ENCODE peak calls at places on chromosome 12, in four cellular contexts. R, N, Q and T are unnamed samples.

GRCh38 chr12:3622021-3622731 is 130.7 kb downstream of the CRACR2A start:
- DNase-seq in R (no peak), N (no peak), Q (no peak), T (no peak)

GRCh38 chr12:81092053-81092452 is 14.2 kb downstream of the ACSS3 start:
- DNase-seq in R (no peak), N (no peak), Q (no peak), T (no peak)

GRCh38 chr12:45553204-45553603 is 176.3 kb upstream of the ARID2 start:
- DNase-seq in R (no peak), N (no peak), Q (no peak), T (no peak)

GRCh38 chr12:66017736-66018135 is 112.8 kb downstream of the LLPH start:
- DNase-seq in R (no peak), N (no peak), Q (no peak), T (no peak)

GRCh38 chr12:121209629-121210572 is at the start of gene P2RX4:
- DNase-seq in R (peak), N (peak), Q (no peak), T (no peak)

GRCh38 chr12:53551889-53552291 is 44.6 kb upstream of the NPFF start:
- DNase-seq in R (no peak), N (no peak), Q (no peak), T (no peak)

GRCh38 chr12:49810159-49810459 is 18.1 kb downstream of the NCKAP5L start:
- DNase-seq in R (no peak), N (no peak), Q (no peak), T (no peak)

GRCh38 chr12:110647669-110648068 is 33.7 kb downstream of the TCTN1 start:
- DNase-seq in R (no peak), N (no peak), Q (no peak), T (no peak)

GRCh38 chr12:124740691-124741137 is 123.0 kb downstream of the SCARB1 start:
- DNase-seq in R (no peak), N (no peak), Q (no peak), T (no peak)

GRCh38 chr12:116297224-116297834 is 19.8 kb upstream of the MED13L start:
- DNase-seq in R (no peak), N (no peak), Q (no peak), T (no peak)

GRCh38 chr12:11719678-11720099 is 70.2 kb downstream of the ETV6 start:
- DNase-seq in R (no peak), N (no peak), Q (peak), T (peak)

GRCh38 chr12:46983959-46984833 is 95.2 kb upstream of the PCED1B start:
- DNase-seq in R (no peak), N (peak), Q (peak), T (peak)

GRCh38 chr12:109150124-109150640 is 33.8 kb downstream of the ACACB start:
- DNase-seq in R (no peak), N (peak), Q (no peak), T (no peak)

GRCh38 chr12:15541996-15542631 is 219.8 kb downstream of the PTPRO start:
- DNase-seq in R (no peak), N (no peak), Q (no peak), T (no peak)

GRCh38 chr12:71636704-71637115 is 26.9 kb downstream of the ZFC3H1 start:
- DNase-seq in R (no peak), N (no peak), Q (peak), T (peak)

GRCh38 chr12:55824726-55825125 is 4.7 kb downstream of the DNAJC14 start:
- DNase-seq in R (no peak), N (no peak), Q (no peak), T (no peak)

GRCh38 chr12:17304503-17305347 is 698.8 kb upstream of the LMO3 start:
- DNase-seq in R (no peak), N (no peak), Q (no peak), T (peak)

GRCh38 chr12:19220861-19221466 is 91.4 kb downstream of the PLEKHA5 start:
- DNase-seq in R (no peak), N (no peak), Q (no peak), T (peak)

GRCh38 chr12:11553871-11554533 is 95.5 kb upstream of the ETV6 start:
- DNase-seq in R (peak), N (peak), Q (peak), T (peak)

GRCh38 chr12:102879144-102879763 is 37.8 kb downstream of the PAH start:
- DNase-seq in R (peak), N (no peak), Q (no peak), T (peak)

GRCh38 chr12:50187084-50187900 is 20.1 kb upstream of the CERS5 start:
- DNase-seq in R (no peak), N (no peak), Q (peak), T (peak)

GRCh38 chr12:95117178-95117599 is 43.8 kb upstream of the NR2C1 start:
- DNase-seq in R (peak), N (peak), Q (peak), T (peak)

GRCh38 chr12:50110127-50110761 is 1.8 kb upstream of the COX14 start:
- DNase-seq in R (peak), N (peak), Q (no peak), T (no peak)

GRCh38 chr12:118645219-118645618 is 268.9 kb downstream of the SUDS3 start:
- DNase-seq in R (peak), N (peak), Q (no peak), T (no peak)

GRCh38 chr12:51889216-51890134 is 1.6 kb downstream of the ANKRD33 start:
- DNase-seq in R (no peak), N (no peak), Q (no peak), T (no peak)

GRCh38 chr12:47307680-47308399 is 228.1 kb upstream of the AMIGO2 start:
- DNase-seq in R (peak), N (peak), Q (peak), T (peak)

GRCh38 chr12:96190403-96191170 is 3.6 kb upstream of the ELK3 start:
- DNase-seq in R (peak), N (no peak), Q (no peak), T (no peak)

GRCh38 chr12:99392091-99392850 is 255.3 kb upstream of the GARIN6 start:
- DNase-seq in R (no peak), N (no peak), Q (no peak), T (no peak)

GRCh38 chr12:99387661-99388060 is 259.9 kb upstream of the GARIN6 start:
- DNase-seq in R (no peak), N (no peak), Q (no peak), T (no peak)

GRCh38 chr12:99389751-99390150 is 257.8 kb upstream of the GARIN6 start:
- DNase-seq in R (no peak), N (no peak), Q (no peak), T (no peak)

GRCh38 chr12:99393763-99394162 is 253.8 kb upstream of the GARIN6 start:
- DNase-seq in R (no peak), N (no peak), Q (no peak), T (no peak)

DNA sequence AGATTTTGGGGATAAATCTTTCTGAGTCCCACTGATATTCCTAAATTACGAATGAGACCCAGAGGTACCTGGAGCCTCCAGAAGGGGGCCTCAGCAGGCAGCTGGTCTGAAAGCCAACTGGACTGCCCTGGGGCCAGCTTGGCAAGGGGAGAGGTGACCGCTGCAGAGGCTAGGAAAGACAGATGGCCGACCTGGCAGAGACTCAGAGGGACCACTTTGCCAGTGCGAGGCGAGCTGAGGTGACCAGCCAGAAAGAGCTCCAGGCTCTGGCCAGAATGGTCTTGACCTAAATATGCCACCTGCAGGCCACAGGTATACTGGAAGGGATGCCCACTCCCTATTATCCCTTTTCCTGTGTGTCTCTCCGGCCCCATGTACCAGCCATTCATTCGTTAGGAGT is 256.8 kb upstream of the GARIN6 start:
- DNase-seq in R (no peak), N (no peak), Q (no peak), T (no peak)
- TF ChIP-seq CTCF in R (no peak), N (no peak), Q (no peak), T (peak)

GRCh38 chr12:123548107-123548506 is 14.6 kb upstream of the RILPL1 start:
- DNase-seq in R (no peak), N (no peak), Q (no peak), T (no peak)
- TF ChIP-seq CTCF in R (no peak), N (no peak), Q (no peak), T (no peak)

GRCh38 chr12:61356485-61356884 is 903.7 kb upstream of the USP15 start:
- DNase-seq in R (no peak), N (no peak), Q (no peak), T (no peak)

GRCh38 chr12:61357496-61357895 is 902.7 kb upstream of the USP15 start:
- DNase-seq in R (no peak), N (no peak), Q (no peak), T (no peak)

GRCh38 chr12:61355105-61355504 is 905.1 kb upstream of the USP15 start:
- DNase-seq in R (no peak), N (no peak), Q (no peak), T (no peak)
- TF ChIP-seq CTCF in R (no peak), N (no peak), Q (no peak), T (no peak)

DNA sequence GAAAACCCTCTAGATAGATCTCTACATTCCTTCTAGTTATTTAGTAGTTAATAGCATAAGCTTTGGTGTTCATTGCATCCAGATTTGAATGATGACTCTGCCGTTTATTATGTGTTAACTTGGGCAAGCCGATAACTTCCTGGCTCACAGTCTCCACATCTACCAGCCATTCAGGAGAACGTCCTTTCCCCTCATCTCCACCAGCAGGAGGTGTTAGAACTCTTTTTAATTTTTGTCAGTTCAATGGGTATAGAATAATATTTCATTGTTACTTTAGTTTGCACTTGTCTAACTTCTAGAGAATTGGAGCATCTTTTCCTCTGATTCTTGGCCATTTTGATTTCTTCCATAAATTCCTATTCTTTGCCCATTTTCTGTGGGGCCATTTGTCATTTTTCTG is 30.0 kb upstream of the WSCD2 start:
- DNase-seq in R (no peak), N (no peak), Q (no peak), T (no peak)
- TF ChIP-seq CTCF in R (no peak), N (no peak), Q (no peak), T (no peak)

GRCh38 chr12:112266473-112266872 is 115.8 kb downstream of the HECTD4 start:
- DNase-seq in R (no peak), N (no peak), Q (no peak), T (no peak)

GRCh38 chr12:112258926-112259325 is 123.3 kb downstream of the HECTD4 start:
- DNase-seq in R (no peak), N (no peak), Q (no peak), T (no peak)

GRCh38 chr12:112256780-112257179 is 125.5 kb downstream of the HECTD4 start:
- DNase-seq in R (no peak), N (no peak), Q (no peak), T (no peak)

GRCh38 chr12:112261559-112261958 is 120.7 kb downstream of the HECTD4 start:
- DNase-seq in R (no peak), N (no peak), Q (no peak), T (no peak)
- TF ChIP-seq CTCF in R (no peak), N (no peak), Q (peak), T (peak)

GRCh38 chr12:7588703-7589329 is 76.9 kb downstream of the APOBEC1 start:
- DNase-seq in R (peak), N (peak), Q (no peak), T (no peak)
- TF ChIP-seq CTCF in R (peak), N (peak), Q (peak), T (peak)

GRCh38 chr12:89319606-89320005 is 32.7 kb downstream of the DUSP6 start:
- DNase-seq in R (no peak), N (no peak), Q (no peak), T (no peak)
- TF ChIP-seq CTCF in R (no peak), N (no peak), Q (no peak), T (no peak)

DNA sequence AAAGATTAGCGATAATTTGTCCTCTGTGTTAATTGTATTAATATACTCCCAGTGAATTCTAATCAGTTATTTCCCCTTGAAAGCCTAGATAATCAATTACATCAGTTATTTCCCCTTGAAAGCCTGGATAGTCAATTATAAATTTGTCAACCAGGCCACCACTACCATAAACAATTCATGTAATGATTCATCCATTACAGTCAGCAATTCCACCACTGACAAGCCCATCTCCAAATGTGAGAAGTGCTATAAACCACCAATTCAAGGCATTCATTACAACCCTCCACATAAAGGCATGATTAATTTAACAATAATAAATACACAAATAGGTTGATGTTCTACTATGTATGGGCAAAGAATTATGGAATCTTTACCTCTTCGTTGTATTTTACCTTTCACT is 40.9 kb downstream of the INTS13 start:
- DNase-seq in R (no peak), N (no peak), Q (no peak), T (no peak)
- TF ChIP-seq CTCF in R (no peak), N (no peak), Q (no peak), T (no peak)